ENCODE peak calls at places on chromosomes 12 and 14, in four cellular contexts. One of them, this sample, is unnamed.

GRCh38 chr14:59439256-59440015 is 25.7 kb downstream of the GPR135 start:
- DNase-seq in activated CD4-positive, alpha-beta T cell treated with anti-CD3 and anti-CD28 coated beads, Interleukin-2, amount 50 U/mL, for 24 hours: no peak
- DNase-seq in HEK293T: no peak
- DNase-seq in psoas muscle: no peak
- DNase-seq in this sample: no peak

GRCh38 chr14:36085861-36086260 is 90.7 kb downstream of the PTCSC3 start:
- DNase-seq in activated CD4-positive, alpha-beta T cell treated with anti-CD3 and anti-CD28 coated beads, Interleukin-2, amount 50 U/mL, for 24 hours: no peak
- DNase-seq in HEK293T: no peak
- DNase-seq in psoas muscle: no peak
- DNase-seq in this sample: no peak

GRCh38 chr12:116265361-116266128 is 11.9 kb downstream of the MED13L start:
- DNase-seq in activated CD4-positive, alpha-beta T cell treated with anti-CD3 and anti-CD28 coated beads, Interleukin-2, amount 50 U/mL, for 24 hours: no peak
- DNase-seq in HEK293T: no peak
- DNase-seq in psoas muscle: no peak
- DNase-seq in this sample: no peak

GRCh38 chr12:68497702-68498101 is 113.0 kb upstream of the RAP1B start:
- DNase-seq in activated CD4-positive, alpha-beta T cell treated with anti-CD3 and anti-CD28 coated beads, Interleukin-2, amount 50 U/mL, for 24 hours: peak; percentile 26
- DNase-seq in HEK293T: no peak
- DNase-seq in psoas muscle: no peak
- DNase-seq in this sample: no peak

GRCh38 chr12:111455448-111456320 is 50.0 kb downstream of the SH2B3 start:
- DNase-seq in activated CD4-positive, alpha-beta T cell treated with anti-CD3 and anti-CD28 coated beads, Interleukin-2, amount 50 U/mL, for 24 hours: no peak
- DNase-seq in HEK293T: no peak
- DNase-seq in psoas muscle: no peak
- DNase-seq in this sample: no peak

GRCh38 chr14:104723651-104724406 is at the start of gene ADSS1:
- DNase-seq in activated CD4-positive, alpha-beta T cell treated with anti-CD3 and anti-CD28 coated beads, Interleukin-2, amount 50 U/mL, for 24 hours: peak; percentile 32
- DNase-seq in HEK293T: peak; percentile 83
- DNase-seq in psoas muscle: peak; percentile 78
- DNase-seq in this sample: peak; percentile 89

GRCh38 chr12:69688021-69688420 is 11.1 kb downstream of the BEST3 start:
- DNase-seq in activated CD4-positive, alpha-beta T cell treated with anti-CD3 and anti-CD28 coated beads, Interleukin-2, amount 50 U/mL, for 24 hours: no peak
- DNase-seq in HEK293T: no peak
- DNase-seq in psoas muscle: no peak
- DNase-seq in this sample: no peak

GRCh38 chr14:104699426-104699748 is 10.0 kb downstream of the INF2 start:
- DNase-seq in activated CD4-positive, alpha-beta T cell treated with anti-CD3 and anti-CD28 coated beads, Interleukin-2, amount 50 U/mL, for 24 hours: no peak
- DNase-seq in HEK293T: no peak
- DNase-seq in psoas muscle: no peak
- DNase-seq in this sample: no peak

GRCh38 chr12:103680591-103681065 is 93.6 kb downstream of the STAB2 start:
- DNase-seq in activated CD4-positive, alpha-beta T cell treated with anti-CD3 and anti-CD28 coated beads, Interleukin-2, amount 50 U/mL, for 24 hours: no peak
- DNase-seq in HEK293T: no peak
- DNase-seq in psoas muscle: peak; percentile 21
- DNase-seq in this sample: no peak

GRCh38 chr12:88925370-88925915 is 345.2 kb upstream of the KITLG start:
- DNase-seq in activated CD4-positive, alpha-beta T cell treated with anti-CD3 and anti-CD28 coated beads, Interleukin-2, amount 50 U/mL, for 24 hours: no peak
- DNase-seq in HEK293T: no peak
- DNase-seq in psoas muscle: no peak
- DNase-seq in this sample: no peak